ENCODE peak calls at places on chromosome 6, in four cellular contexts. C is endothelial cell, L is cardiac fibroblast, J is neural crest cell. M is an unnamed sample.

GRCh38 chr6:47109281-47109680 is 67.1 kb upstream of the ADGRF1 start:
- DNase-seq in C (no peak), L (peak), J (no peak), M (no peak)

GRCh38 chr6:153130515-153131036 is 506 bp downstream of the RGS17 start:
- DNase-seq in L (no peak), J (no peak), C (peak), M (no peak)

GRCh38 chr6:8082572-8082953 is 18.4 kb upstream of the BLOC1S5 start:
- DNase-seq in L (no peak), C (no peak), J (no peak), M (no peak)

GRCh38 chr6:125597411-125598253 is 151.8 kb upstream of the HEY2 start:
- DNase-seq in L (peak), C (no peak), J (no peak), M (no peak)

GRCh38 chr6:170063851-170064617 is 226.8 kb downstream of the DLL1 start:
- DNase-seq in C (no peak), J (no peak), L (no peak), M (no peak)

GRCh38 chr6:69289689-69290088 is 507.1 kb downstream of the LMBRD1 start:
- DNase-seq in J (no peak), C (no peak), L (no peak), M (no peak)

GRCh38 chr6:116246089-116246488 is 7.8 kb downstream of the TSPYL4 start:
- DNase-seq in L (peak), J (no peak), C (no peak), M (no peak)

GRCh38 chr6:48318670-48319069 is 207.7 kb upstream of the PTCHD4 start:
- DNase-seq in L (no peak), J (no peak), C (no peak), M (no peak)

GRCh38 chr6:35385457-35386202 is 43.3 kb downstream of the PPARD start:
- DNase-seq in L (peak), J (no peak), C (no peak), M (no peak)

GRCh38 chr6:149049230-149049629 is 268.3 kb upstream of the TAB2 start:
- DNase-seq in C (no peak), L (no peak), J (no peak), M (no peak)

GRCh38 chr6:41214559-41215238 is 13.4 kb upstream of the TREML4 start:
- DNase-seq in C (no peak), L (no peak), J (no peak), M (no peak)

GRCh38 chr6:44508646-44509045 is 121.1 kb downstream of the CDC5L start:
- DNase-seq in J (no peak), C (no peak), L (no peak), M (peak)

GRCh38 chr6:108558372-108559096 is 2.2 kb upstream of the FOXO3 start:
- DNase-seq in J (peak), C (peak), L (peak), M (peak)

GRCh38 chr6:75301537-75301936 is 16.9 kb upstream of the TMEM30A start:
- DNase-seq in J (no peak), L (no peak), C (no peak), M (no peak)

GRCh38 chr6:51166914-51167313 is 348.2 kb downstream of the TFAP2B start:
- DNase-seq in J (no peak), C (no peak), L (no peak), M (no peak)

GRCh38 chr6:82072113-82072512 is 175.4 kb downstream of the IBTK start:
- DNase-seq in C (no peak), L (no peak), J (no peak), M (no peak)

GRCh38 chr6:112946051-112946450 is 598.9 kb downstream of the RFPL4B start:
- DNase-seq in L (peak), J (no peak), C (no peak), M (peak)

GRCh38 chr6:132401120-132401940 is at the start of gene MOXD1:
- DNase-seq in J (peak), L (peak), C (peak), M (peak)

GRCh38 chr6:44039191-44039719 is 88.0 kb downstream of the MRPL14 start:
- DNase-seq in C (no peak), L (no peak), J (no peak), M (no peak)

GRCh38 chr6:166772518-166772917 is 145.5 kb upstream of the RPS6KA2 start:
- DNase-seq in C (peak), J (no peak), L (no peak), M (no peak)

GRCh38 chr6:170464524-170464979 is 88.6 kb downstream of the PSMB1 start:
- DNase-seq in L (no peak), J (no peak), C (no peak), M (no peak)

GRCh38 chr6:114108119-114109002 is 137.4 kb upstream of the HDAC2 start:
- DNase-seq in L (peak), C (peak), J (peak), M (peak)

GRCh38 chr6:109441069-109441816 is 719 bp downstream of the SMPD2 start:
- DNase-seq in J (peak), C (peak), L (peak), M (no peak)

DNA sequence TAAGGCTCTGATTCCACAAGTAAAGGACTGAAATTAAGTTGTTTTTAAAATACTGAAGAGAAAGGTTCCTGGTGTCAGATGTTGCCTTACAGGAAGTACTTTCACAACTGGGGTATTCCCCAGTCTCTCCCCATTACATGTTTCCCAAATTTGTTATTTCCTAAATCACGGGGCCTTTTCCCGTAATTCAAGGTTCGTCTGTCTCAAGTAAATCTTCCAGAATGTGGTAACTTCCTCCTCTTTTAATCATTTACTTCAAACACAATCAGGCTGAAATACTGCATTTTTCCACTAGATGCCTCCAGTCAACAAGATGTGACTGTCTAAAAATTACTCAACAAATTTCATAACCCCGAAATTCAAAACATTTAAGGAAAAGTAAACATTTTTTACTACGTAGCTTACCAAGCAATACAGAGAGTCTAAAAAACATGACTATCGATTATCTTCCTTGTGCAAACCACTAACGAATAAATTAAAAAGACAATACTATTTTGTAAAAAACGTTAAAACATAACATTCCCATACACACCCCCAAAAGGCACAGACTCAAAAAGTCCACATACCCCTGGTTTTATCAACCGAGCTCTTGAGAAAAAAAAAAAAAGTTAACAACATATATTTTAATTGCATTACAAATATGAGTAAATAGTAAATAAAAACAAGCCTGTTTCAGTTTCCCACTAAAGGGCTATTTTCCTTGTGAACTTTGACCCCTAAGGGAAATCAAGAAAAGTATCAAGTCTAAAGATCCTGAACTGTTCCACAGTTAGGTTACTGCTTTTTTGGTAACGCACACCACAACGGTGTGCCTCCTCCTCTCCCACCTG is 1.7 kb downstream of the SOD2 start:
- DNase-seq in J (no peak), L (peak), C (no peak), M (peak)
- TF ChIP-seq CTCF in J (peak), L (peak), C (peak), M (peak)

GRCh38 chr6:159829515-159829914 is 29.4 kb downstream of the PNLDC1 start:
- DNase-seq in L (no peak), C (no peak), J (no peak), M (no peak)

GRCh38 chr6:159826004-159826403 is 25.9 kb downstream of the PNLDC1 start:
- DNase-seq in J (no peak), L (no peak), C (no peak), M (no peak)

GRCh38 chr6:159828074-159828473 is 28.0 kb downstream of the PNLDC1 start:
- DNase-seq in J (no peak), L (no peak), C (no peak), M (no peak)

GRCh38 chr6:159823953-159824352 is 23.9 kb downstream of the PNLDC1 start:
- DNase-seq in L (no peak), C (no peak), J (no peak), M (no peak)

DNA sequence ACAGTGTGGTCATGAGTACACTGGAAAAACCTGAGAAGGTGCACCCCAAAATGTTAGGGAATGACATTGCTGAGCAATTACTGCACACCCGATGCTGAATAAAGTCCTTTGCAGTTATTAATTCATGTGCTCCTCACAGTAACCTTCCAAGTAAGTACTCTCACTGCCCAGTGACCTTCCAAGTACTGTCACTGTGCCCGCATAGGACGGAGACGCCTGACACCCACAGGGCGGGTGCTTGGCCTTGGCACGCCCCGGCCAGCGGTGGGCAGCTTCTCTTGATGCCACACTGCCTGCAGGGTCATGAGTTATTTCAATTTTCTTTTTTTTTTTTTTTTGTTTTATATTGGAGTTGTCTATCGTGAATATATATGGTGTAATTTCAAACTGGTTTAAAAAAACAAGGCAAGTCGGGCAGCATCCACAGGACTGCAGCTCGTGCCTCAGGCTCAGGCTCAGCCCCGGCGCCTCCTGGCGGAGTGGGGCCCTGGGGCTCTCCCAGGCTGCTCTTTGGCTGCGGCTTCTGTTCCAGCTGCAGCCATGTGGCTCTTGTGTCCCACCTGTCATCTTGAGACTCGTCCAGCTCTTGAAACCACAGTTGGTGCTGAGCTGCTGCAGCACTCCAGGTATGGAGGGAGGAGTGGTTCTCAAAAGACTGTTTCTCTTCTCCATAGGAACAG is 27.0 kb downstream of the PNLDC1 start:
- DNase-seq in J (no peak), L (no peak), C (no peak), M (no peak)
- TF ChIP-seq CTCF in J (no peak), L (no peak), C (no peak), M (no peak)

GRCh38 chr6:89436226-89436625 is 3.3 kb downstream of the ANKRD6 start:
- DNase-seq in J (no peak), L (peak), C (no peak), M (no peak)
- TF ChIP-seq CTCF in J (no peak), L (no peak), C (no peak), M (no peak)

DNA sequence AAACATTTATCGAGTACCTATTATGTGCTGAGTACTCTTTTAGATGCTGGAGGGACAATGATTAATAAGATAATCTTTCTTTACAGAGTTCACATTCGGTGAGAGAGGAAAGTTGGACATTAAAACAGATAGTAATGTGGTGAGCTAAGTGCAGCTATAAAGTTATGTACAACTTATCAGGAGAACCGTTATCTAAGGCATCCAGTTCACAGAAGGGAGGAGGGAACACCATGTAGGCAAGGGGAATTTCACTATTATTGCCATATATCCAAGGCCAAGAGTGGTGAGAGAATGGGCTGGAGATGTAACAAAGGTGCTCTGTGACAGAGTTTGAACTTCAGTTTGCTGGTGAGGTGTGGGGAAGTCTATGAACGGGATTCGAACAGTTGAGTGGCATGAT is 105.8 kb downstream of the CARMIL1 start:
- DNase-seq in C (no peak), L (peak), J (no peak), M (no peak)
- TF ChIP-seq CTCF in C (no peak), L (no peak), J (no peak), M (no peak)

GRCh38 chr6:1316482-1317220 is 4.8 kb downstream of the FOXQ1 start:
- DNase-seq in L (no peak), C (peak), J (no peak), M (no peak)
- TF ChIP-seq CTCF in L (no peak), C (no peak), J (no peak), M (peak)

GRCh38 chr6:161228911-161229591 is 44.8 kb downstream of the AGPAT4 start:
- DNase-seq in L (peak), C (no peak), J (no peak), M (no peak)
- TF ChIP-seq CTCF in L (no peak), C (no peak), J (no peak), M (no peak)

GRCh38 chr6:61810047-61810446 is 476.0 kb downstream of the KHDRBS2 start:
- DNase-seq in C (no peak), L (no peak), J (no peak), M (no peak)

DNA sequence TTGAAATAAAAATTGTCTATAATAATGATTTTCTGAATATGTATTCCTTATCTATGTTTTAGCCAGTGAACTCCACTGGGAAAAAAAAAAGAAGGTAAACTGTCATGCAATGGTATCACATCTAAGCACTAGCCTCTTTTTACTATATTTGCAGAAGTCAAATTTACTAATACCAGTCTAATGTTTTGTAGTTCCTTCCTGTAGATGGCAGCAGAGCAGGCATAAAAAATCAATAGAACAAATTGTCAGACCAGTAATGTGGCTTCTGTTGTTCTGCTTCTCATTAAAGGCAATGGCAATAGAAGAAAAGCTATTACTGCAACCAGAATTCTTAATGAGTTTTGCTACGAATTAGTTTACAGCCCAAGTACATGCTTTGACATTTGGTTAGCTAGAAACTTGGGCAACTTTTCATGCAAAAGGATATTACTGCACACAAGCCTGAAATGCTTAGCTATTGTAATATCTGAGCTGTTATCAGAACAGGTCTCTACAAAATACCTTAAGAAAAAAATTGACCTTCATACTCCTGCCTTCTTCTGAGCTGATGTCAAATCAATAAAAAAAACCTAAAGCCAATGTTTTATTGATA is 476.9 kb downstream of the KHDRBS2 start:
- DNase-seq in L (peak), J (no peak), C (peak), M (no peak)
- TF ChIP-seq CTCF in L (peak), J (peak), C (peak), M (peak)

GRCh38 chr6:31728767-31729514 is at the start of gene DDAH2:
- DNase-seq in C (no peak), J (no peak), L (no peak), M (no peak)

GRCh38 chr6:31732029-31732428 is 2.9 kb upstream of the DDAH2 start:
- DNase-seq in J (no peak), C (no peak), L (no peak), M (no peak)

GRCh38 chr6:31729515-31729978 is 448 bp upstream of the DDAH2 start:
- DNase-seq in C (peak), J (peak), L (peak), M (peak)

GRCh38 chr6:31730631-31731086 is 1.6 kb upstream of the DDAH2 start:
- DNase-seq in C (no peak), L (no peak), J (no peak), M (no peak)

DNA sequence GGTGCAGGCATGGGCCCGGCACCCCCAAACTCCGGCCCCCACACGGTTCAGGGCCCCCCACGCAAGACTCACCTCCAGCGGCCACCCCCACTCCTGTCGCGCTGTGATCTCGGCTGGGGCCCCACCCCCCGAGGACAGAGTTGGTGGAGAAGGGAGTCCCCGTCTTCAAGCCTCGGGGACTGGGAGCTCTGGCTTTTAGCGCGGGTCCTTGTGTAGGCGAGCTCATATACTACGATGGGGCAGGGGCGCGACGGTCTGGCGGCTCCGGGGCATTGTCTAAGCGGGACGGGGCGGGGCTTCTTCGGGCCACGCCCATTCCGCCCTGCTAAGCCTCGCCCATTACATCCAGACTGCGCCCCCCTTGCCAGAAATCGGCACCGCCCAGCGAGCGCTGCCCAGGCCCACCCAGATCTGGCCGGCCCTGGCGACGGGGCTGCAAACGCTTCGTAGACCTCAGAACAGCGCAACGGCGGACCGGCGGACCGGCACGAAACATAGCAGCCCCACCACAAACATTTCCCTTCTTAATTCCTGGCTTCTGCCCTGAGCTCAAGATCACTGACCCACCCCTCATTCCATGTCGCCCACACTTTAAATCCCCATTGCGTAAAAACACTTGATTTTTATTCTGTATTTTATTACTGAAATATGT is 1.0 kb upstream of the DDAH2 start:
- DNase-seq in C (peak), J (peak), L (peak), M (peak)
- TF ChIP-seq CTCF in C (no peak), J (no peak), L (no peak), M (no peak)

GRCh38 chr6:111566873-111567517 is 38.7 kb downstream of the TRAF3IP2 start:
- DNase-seq in J (no peak), C (peak), L (peak), M (no peak)

GRCh38 chr6:111564482-111564945 is 41.2 kb downstream of the TRAF3IP2 start:
- DNase-seq in C (no peak), L (peak), J (no peak), M (no peak)

GRCh38 chr6:111563581-111563980 is 42.1 kb downstream of the TRAF3IP2 start:
- DNase-seq in L (no peak), C (no peak), J (no peak), M (no peak)

GRCh38 chr6:111566222-111566717 is 39.4 kb downstream of the TRAF3IP2 start:
- DNase-seq in J (no peak), C (no peak), L (no peak), M (no peak)

GRCh38 chr6:111565316-111566221 is 40.1 kb downstream of the TRAF3IP2 start:
- DNase-seq in C (no peak), L (no peak), J (no peak), M (no peak)
- TF ChIP-seq CTCF in C (peak), L (no peak), J (no peak), M (no peak)

M was measured in AG09319.